ENCODE peak calls at places on chromosome 10, in five cellular contexts. E, O, D, J and U are unnamed samples.

GRCh38 chr10:44703241-44704155 is 207.6 kb upstream of the TMEM72 start:
- DNase-seq in E (no peak), O (no peak), D (no peak), J (no peak), U (no peak)

GRCh38 chr10:125092564-125093031 is 67.8 kb downstream of the CTBP2 start:
- DNase-seq in E (no peak), O (no peak), D (no peak), J (no peak), U (no peak)

GRCh38 chr10:14192746-14193145 is 138.0 kb downstream of the FRMD4A start:
- DNase-seq in E (no peak), O (no peak), D (no peak), J (no peak), U (no peak)

GRCh38 chr10:73159038-73159648 is 8.7 kb downstream of the ECD start:
- DNase-seq in E (peak; percentile 54), O (peak; percentile 59), D (peak; percentile 59), J (peak; percentile 60), U (no peak)

GRCh38 chr10:60048146-60048545 is 141.8 kb upstream of the CCDC6 start:
- DNase-seq in E (no peak), O (peak; percentile 39), D (peak; percentile 6), J (no peak), U (no peak)

GRCh38 chr10:122419016-122419415 is 35.4 kb upstream of the ARMS2 start:
- DNase-seq in E (no peak), O (no peak), D (no peak), J (no peak), U (no peak)

GRCh38 chr10:16996530-16996964 is 133.1 kb downstream of the CUBN start:
- DNase-seq in E (peak; percentile 19), O (no peak), D (no peak), J (no peak), U (no peak)

GRCh38 chr10:59876695-59877094 is 29.7 kb downstream of the CCDC6 start:
- DNase-seq in E (no peak), O (no peak), D (no peak), J (no peak), U (no peak)

GRCh38 chr10:73862011-73862410 is 12.3 kb downstream of the CAMK2G start:
- DNase-seq in E (no peak), O (no peak), D (no peak), J (no peak), U (no peak)

GRCh38 chr10:132889091-132889490 is 53.3 kb downstream of the CFAP46 start:
- DNase-seq in E (no peak), O (no peak), D (no peak), J (no peak), U (no peak)

GRCh38 chr10:59245751-59246150 is 69.3 kb downstream of the PHYHIPL start:
- DNase-seq in E (no peak), O (no peak), D (no peak), J (no peak), U (no peak)

GRCh38 chr10:72525277-72525676 is 100.6 kb downstream of the MICU1 start:
- DNase-seq in E (no peak), O (peak; percentile 74), D (no peak), J (no peak), U (no peak)

GRCh38 chr10:118950190-118950658 is 79.3 kb upstream of the NANOS1 start:
- DNase-seq in E (no peak), O (no peak), D (no peak), J (no peak), U (no peak)

GRCh38 chr10:15123749-15124184 is 26.6 kb downstream of the RPP38 start:
- DNase-seq in E (no peak), O (no peak), D (no peak), J (no peak), U (no peak)

GRCh38 chr10:48609441-48609840 is 4.6 kb upstream of the ARHGAP22 start:
- DNase-seq in E (no peak), O (no peak), D (no peak), J (no peak), U (no peak)

GRCh38 chr10:112958275-112958995 is 8.4 kb downstream of the TCF7L2 start:
- DNase-seq in E (no peak), O (no peak), D (no peak), J (no peak), U (no peak)

GRCh38 chr10:75034131-75034512 is 77.3 kb upstream of the SAMD8 start:
- DNase-seq in E (no peak), O (no peak), D (no peak), J (no peak), U (no peak)

GRCh38 chr10:110138197-110138812 is 69.1 kb upstream of the MXI1 start:
- DNase-seq in E (no peak), O (peak; percentile 65), D (peak; percentile 50), J (no peak), U (no peak)

GRCh38 chr10:132506711-132507466 is 30.7 kb upstream of the INPP5A start:
- DNase-seq in E (no peak), O (no peak), D (no peak), J (no peak), U (no peak)

GRCh38 chr10:44923611-44924010 is 12.5 kb downstream of the TMEM72 start:
- DNase-seq in E (no peak), O (no peak), D (no peak), J (no peak), U (no peak)

GRCh38 chr10:127973810-127974311 is 67.0 kb downstream of the PTPRE start:
- DNase-seq in E (no peak), O (no peak), D (peak; percentile 62), J (no peak), U (no peak)

GRCh38 chr10:97816609-97817008 is 33.0 kb upstream of the GOLGA7B start:
- DNase-seq in E (no peak), O (no peak), D (no peak), J (no peak), U (no peak)

GRCh38 chr10:130512936-130513335 is 376.7 kb downstream of the GLRX3 start:
- DNase-seq in E (no peak), O (no peak), D (no peak), J (no peak), U (no peak)

GRCh38 chr10:119203006-119203405 is 4.4 kb upstream of the GRK5 start:
- DNase-seq in E (no peak), O (peak; percentile 55), D (no peak), J (no peak), U (no peak)

GRCh38 chr10:122468923-122469781 is 7.8 kb downstream of the HTRA1 start:
- DNase-seq in E (no peak), O (peak; percentile 6), D (no peak), J (no peak), U (no peak)

GRCh38 chr10:32143302-32143847 is 87.2 kb upstream of the KIF5B start:
- DNase-seq in E (no peak), O (no peak), D (no peak), J (no peak), U (no peak)

GRCh38 chr10:120505056-120505455 is 48.0 kb downstream of the PLPP4 start:
- DNase-seq in E (no peak), O (no peak), D (no peak), J (no peak), U (no peak)

GRCh38 chr10:137031-137430 is 1.8 kb downstream of the ZMYND11 start:
- DNase-seq in E (peak; percentile 61), O (peak; percentile 67), D (peak; percentile 41), J (peak; percentile 57), U (peak; percentile 15)

GRCh38 chr10:75165684-75166622 is 44.6 kb upstream of the VDAC2 start:
- DNase-seq in E (no peak), O (no peak), D (peak; percentile 23), J (no peak), U (peak; percentile 46)

GRCh38 chr10:57775250-57775649 is 492.4 kb downstream of the IPMK start:
- DNase-seq in E (no peak), O (no peak), D (no peak), J (no peak), U (no peak)

GRCh38 chr10:58239561-58240169 is 28.0 kb downstream of the IPMK start:
- DNase-seq in E (no peak), O (no peak), D (no peak), J (no peak), U (no peak)

GRCh38 chr10:133249094-133249780 is 11.6 kb downstream of the VENTX start:
- DNase-seq in E (no peak), O (no peak), D (no peak), J (no peak), U (no peak)

DNA sequence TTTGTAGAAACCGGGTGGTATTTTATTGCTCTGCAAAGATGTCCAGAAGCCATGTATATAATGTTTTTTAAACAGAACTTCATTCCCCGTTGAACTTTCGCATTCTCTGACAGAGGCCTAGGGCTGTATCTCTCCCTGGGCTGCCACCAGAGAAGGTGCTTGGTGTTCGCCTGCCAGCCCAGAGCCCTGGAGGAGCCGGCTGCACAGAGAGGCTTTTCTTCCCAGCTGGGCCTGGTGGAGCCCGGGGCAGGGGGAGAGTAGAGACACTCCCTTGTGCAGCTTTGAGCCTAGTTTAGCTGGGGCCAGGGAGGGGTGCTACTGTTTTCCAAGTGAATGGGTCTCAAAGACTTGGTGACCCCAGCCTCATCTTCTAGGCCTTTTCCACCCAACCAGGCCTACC is 13.6 kb upstream of the TRIM8 start:
- DNase-seq in E (no peak), O (no peak), D (no peak), J (no peak), U (no peak)
- TF ChIP-seq TAF1 in E (no peak), O (no peak), D (no peak), J (no peak), U (no peak)

DNA sequence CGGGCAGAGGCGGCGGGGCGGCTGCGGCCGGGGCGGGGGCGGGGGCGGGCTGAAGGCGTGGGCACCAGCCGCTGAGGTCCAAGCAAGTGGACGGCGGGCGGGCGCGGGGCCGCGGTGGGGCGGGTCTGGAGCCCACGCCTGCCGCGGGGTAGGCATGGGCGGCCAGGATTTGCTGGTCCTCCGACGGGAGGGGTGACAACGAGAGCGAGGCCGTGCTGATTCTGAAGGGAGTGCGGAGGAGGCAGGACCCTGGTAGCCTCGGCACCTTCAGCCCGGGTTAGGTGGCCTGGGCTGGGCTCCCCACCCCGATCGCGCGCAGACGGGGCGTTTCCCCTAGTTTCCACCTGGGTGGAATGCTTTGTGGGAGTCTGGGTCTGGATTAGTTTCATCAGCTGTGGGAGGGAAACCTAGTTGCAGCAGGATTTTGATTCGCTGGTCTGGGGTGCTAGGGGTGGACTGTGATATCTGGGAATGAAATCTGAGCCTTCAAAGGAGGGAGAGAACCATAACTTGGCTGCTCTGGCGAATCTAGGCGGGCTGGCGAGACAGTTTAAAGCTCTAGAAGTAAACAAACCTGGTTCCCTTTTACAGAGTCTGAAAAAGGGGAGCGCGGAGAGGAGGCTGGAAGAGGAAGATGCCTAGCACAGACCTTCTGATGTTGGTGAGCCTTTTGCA is 609 bp downstream of the SGPL1 start:
- DNase-seq in E (no peak), O (peak; percentile 74), D (peak; percentile 89), J (peak; percentile 76), U (peak; percentile 39)
- TF ChIP-seq POLR2AphosphoS5 in E (no peak), O (peak; percentile 40), D (peak; percentile 61), J (no peak), U (no peak)

GRCh38 chr10:3782456-3783312 is 2.3 kb downstream of the KLF6 start:
- DNase-seq in E (peak; percentile 33), O (peak; percentile 82), D (peak; percentile 48), J (no peak), U (no peak)
- TF ChIP-seq TAF1 in E (no peak), O (no peak), D (peak; percentile 69), J (no peak), U (no peak)

GRCh38 chr10:11292576-11293302 is 275.1 kb downstream of the CELF2 start:
- DNase-seq in E (no peak), O (no peak), D (no peak), J (no peak), U (no peak)
- TF ChIP-seq POLR2AphosphoS5 in E (no peak), O (no peak), D (no peak), J (no peak), U (no peak)